ENCODE peak calls at places on chromosome 20, in seven cellular contexts. N, I, Y, G, S, H and E are unnamed samples.

GRCh38 chr20:47464380-47465101 is 37.1 kb upstream of the NCOA3 start:
- DNase-seq in S (no peak), H (peak), G (peak), I (no peak), N (peak), Y (peak), E (peak)

GRCh38 chr20:60101894-60102281 is 143.7 kb downstream of the CDH26 start:
- DNase-seq in S (no peak), I (no peak), N (no peak), G (no peak), H (no peak), Y (no peak), E (no peak)

GRCh38 chr20:40651121-40651520 is 37.9 kb downstream of the MAFB start:
- DNase-seq in S (no peak), G (peak), N (no peak), H (no peak), I (no peak), Y (no peak), E (peak)

GRCh38 chr20:41006126-41006935 is 22.3 kb upstream of the TOP1 start:
- DNase-seq in N (no peak), H (no peak), G (no peak), S (no peak), Y (no peak), I (peak), E (no peak)

GRCh38 chr20:38218566-38218885 is 42.0 kb downstream of the KIAA1755 start:
- DNase-seq in H (no peak), S (no peak), N (no peak), G (no peak), Y (no peak), I (no peak), E (no peak)

GRCh38 chr20:24651171-24651972 is 181.9 kb downstream of the SYNDIG1 start:
- DNase-seq in Y (no peak), G (peak), N (peak), I (no peak), H (peak), S (no peak), E (peak)

GRCh38 chr20:9660236-9660868 is 146.0 kb downstream of the LAMP5 start:
- DNase-seq in S (no peak), I (no peak), H (peak), G (peak), Y (no peak), N (no peak), E (peak)

GRCh38 chr20:59802471-59803221 is 130.8 kb downstream of the SYCP2 start:
- DNase-seq in G (no peak), Y (no peak), N (no peak), I (no peak), H (no peak), S (peak), E (no peak)

GRCh38 chr20:35307666-35308653 is 15.7 kb upstream of the FAM83C start:
- DNase-seq in N (peak), G (peak), S (no peak), Y (peak), I (peak), H (peak), E (peak)

GRCh38 chr20:36035720-36036119 is 67.3 kb downstream of the CNBD2 start:
- DNase-seq in Y (no peak), H (peak), N (no peak), S (no peak), G (no peak), I (no peak), E (peak)

GRCh38 chr20:40960101-40960500 is 68.5 kb upstream of the TOP1 start:
- DNase-seq in N (no peak), H (no peak), I (no peak), S (peak), G (no peak), Y (no peak), E (no peak)

GRCh38 chr20:43458422-43458924 is 777 bp downstream of the SRSF6 start:
- DNase-seq in G (no peak), Y (no peak), I (no peak), S (no peak), H (no peak), N (no peak), E (no peak)

GRCh38 chr20:54105653-54106052 is 35.3 kb upstream of the BCAS1 start:
- DNase-seq in G (no peak), H (no peak), Y (no peak), N (no peak), I (no peak), S (no peak), E (peak)

GRCh38 chr20:51365670-51366069 is 176.8 kb downstream of the NFATC2 start:
- DNase-seq in G (peak), S (no peak), H (no peak), N (peak), Y (no peak), I (no peak), E (peak)

GRCh38 chr20:1813101-1813529 is 82.1 kb upstream of the SIRPA start:
- DNase-seq in H (no peak), N (peak), S (peak), Y (peak), I (no peak), G (peak), E (peak)

GRCh38 chr20:45012682-45013302 is 46.5 kb downstream of the STK4 start:
- DNase-seq in H (peak), G (peak), S (no peak), N (no peak), I (no peak), Y (no peak), E (peak)

GRCh38 chr20:11861479-11861878 is 56.2 kb upstream of the BTBD3 start:
- DNase-seq in G (no peak), I (no peak), N (no peak), Y (no peak), H (no peak), S (no peak), E (no peak)

GRCh38 chr20:24469116-24470030 is at the start of gene SYNDIG1:
- DNase-seq in N (no peak), I (no peak), G (peak), H (no peak), Y (no peak), S (no peak), E (no peak)

GRCh38 chr20:41316009-41316408 is 1.5 kb downstream of the ZHX3 start:
- DNase-seq in Y (no peak), G (no peak), S (no peak), I (no peak), H (no peak), N (no peak), E (no peak)

GRCh38 chr20:57698191-57698866 is 11.5 kb downstream of the PMEPA1 start:
- DNase-seq in H (peak), Y (no peak), S (no peak), G (peak), I (no peak), N (peak), E (peak)

GRCh38 chr20:34516874-34517542 is 786 bp downstream of the DYNLRB1 start:
- DNase-seq in N (no peak), I (no peak), G (peak), Y (no peak), H (no peak), S (no peak), E (peak)

GRCh38 chr20:46970937-46971630 is 76.4 kb downstream of the EYA2 start:
- DNase-seq in I (no peak), Y (no peak), N (no peak), H (no peak), S (no peak), G (peak), E (peak)

GRCh38 chr20:47669157-47669425 is 116.2 kb downstream of the SULF2 start:
- DNase-seq in S (no peak), H (no peak), G (no peak), N (no peak), Y (no peak), I (no peak), E (no peak)

GRCh38 chr20:2652724-2653510 is 485 bp downstream of the NOP56 start:
- DNase-seq in S (no peak), H (no peak), N (no peak), Y (peak), I (no peak), G (peak), E (no peak)

GRCh38 chr20:14963262-14963663 is 625.9 kb upstream of the FLRT3 start:
- DNase-seq in H (peak), I (no peak), Y (no peak), G (no peak), N (no peak), S (no peak), E (peak)

GRCh38 chr20:39660251-39660650 is 698.1 kb downstream of the DHX35 start:
- DNase-seq in S (no peak), G (peak), Y (no peak), H (no peak), N (no peak), I (no peak), E (peak)

GRCh38 chr20:53852691-53853450 is 217.5 kb downstream of the BCAS1 start:
- DNase-seq in G (no peak), Y (no peak), N (no peak), S (no peak), I (no peak), H (no peak), E (no peak)

GRCh38 chr20:33139467-33139866 is 28.5 kb upstream of the BPIFA2 start:
- DNase-seq in I (no peak), Y (no peak), G (no peak), S (no peak), H (no peak), N (no peak), E (no peak)

GRCh38 chr20:346640-347316 is at the start of gene NRSN2:
- DNase-seq in S (no peak), H (no peak), G (peak), Y (no peak), N (no peak), I (peak), E (no peak)

GRCh38 chr20:61125536-61126180 is 126.4 kb upstream of the CDH4 start:
- DNase-seq in S (no peak), N (no peak), G (no peak), I (no peak), Y (no peak), H (no peak), E (no peak)

GRCh38 chr20:4443016-4443415 is 278.7 kb upstream of the PRND start:
- DNase-seq in G (no peak), I (no peak), H (no peak), N (no peak), S (no peak), Y (no peak), E (peak)

GRCh38 chr20:46767127-46767761 is 57.8 kb downstream of the SLC2A10 start:
- DNase-seq in S (no peak), N (no peak), H (no peak), G (no peak), I (no peak), Y (no peak), E (peak)

GRCh38 chr20:46139908-46140482 is 21.9 kb downstream of the CD40 start:
- DNase-seq in G (no peak), H (no peak), S (no peak), I (peak), N (no peak), Y (no peak), E (peak)

GRCh38 chr20:4427936-4428581 is 293.6 kb upstream of the PRND start:
- DNase-seq in H (no peak), Y (no peak), G (no peak), N (no peak), I (no peak), S (no peak), E (no peak)

GRCh38 chr20:25012616-25013189 is 20.2 kb upstream of the APMAP start:
- DNase-seq in I (no peak), G (no peak), N (no peak), Y (no peak), S (no peak), H (no peak), E (no peak)

GRCh38 chr20:25987073-25987927 is 290.6 kb upstream of the ZNF337 start:
- DNase-seq in I (peak), G (peak), S (no peak), H (no peak), Y (no peak), N (no peak), E (peak)

GRCh38 chr20:36181934-36182603 is 27.5 kb downstream of the EPB41L1 start:
- DNase-seq in H (no peak), G (peak), N (peak), Y (no peak), I (no peak), S (no peak), E (no peak)

GRCh38 chr20:62069741-62070216 is 4.1 kb upstream of the TAF4 start:
- DNase-seq in Y (peak), I (no peak), H (peak), N (peak), G (peak), S (no peak), E (no peak)

GRCh38 chr20:58558483-58559367 is 43.5 kb upstream of the APCDD1L start:
- DNase-seq in N (no peak), G (no peak), H (no peak), S (no peak), I (no peak), Y (no peak), E (no peak)

GRCh38 chr20:10828221-10828620 is 154.4 kb upstream of the JAG1 start:
- DNase-seq in G (no peak), H (no peak), Y (no peak), I (no peak), S (no peak), N (no peak), E (no peak)

GRCh38 chr20:10837901-10838300 is 164.1 kb upstream of the JAG1 start:
- DNase-seq in H (no peak), I (no peak), G (no peak), S (no peak), Y (no peak), N (no peak), E (no peak)

DNA sequence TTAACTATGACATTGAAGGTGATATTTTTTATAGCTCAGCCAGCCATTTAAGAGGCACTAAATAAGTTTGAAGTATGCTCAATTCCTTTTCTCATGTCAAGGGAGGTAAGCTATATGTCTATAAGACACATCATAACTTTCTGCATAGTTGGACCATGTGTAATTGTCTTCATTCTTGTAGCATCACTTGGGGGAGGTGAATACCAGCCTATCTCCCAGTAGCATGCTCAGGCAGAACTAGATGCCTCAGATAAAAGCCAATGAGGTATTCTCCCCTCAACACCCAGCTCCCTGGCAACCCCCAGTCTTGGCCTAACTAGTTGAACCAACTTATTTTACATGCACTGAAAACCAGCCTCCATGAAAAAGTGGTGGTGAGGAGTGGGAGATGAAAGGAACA is 158.3 kb upstream of the JAG1 start:
- DNase-seq in G (no peak), N (no peak), H (no peak), S (no peak), I (no peak), Y (no peak), E (peak)
- H3K4me3 ChIP-seq in G (no peak), N (no peak), H (no peak), S (no peak), I (no peak), Y (no peak), E (no peak)

GRCh38 chr20:18258126-18258860 is 30.0 kb upstream of the ZNF133 start:
- DNase-seq in Y (no peak), N (no peak), H (no peak), I (no peak), S (peak), G (no peak), E (no peak)
- TF ChIP-seq CTCF in Y (no peak), N (no peak), H (no peak), I (no peak), S (no peak), G (no peak), E (no peak)

DNA sequence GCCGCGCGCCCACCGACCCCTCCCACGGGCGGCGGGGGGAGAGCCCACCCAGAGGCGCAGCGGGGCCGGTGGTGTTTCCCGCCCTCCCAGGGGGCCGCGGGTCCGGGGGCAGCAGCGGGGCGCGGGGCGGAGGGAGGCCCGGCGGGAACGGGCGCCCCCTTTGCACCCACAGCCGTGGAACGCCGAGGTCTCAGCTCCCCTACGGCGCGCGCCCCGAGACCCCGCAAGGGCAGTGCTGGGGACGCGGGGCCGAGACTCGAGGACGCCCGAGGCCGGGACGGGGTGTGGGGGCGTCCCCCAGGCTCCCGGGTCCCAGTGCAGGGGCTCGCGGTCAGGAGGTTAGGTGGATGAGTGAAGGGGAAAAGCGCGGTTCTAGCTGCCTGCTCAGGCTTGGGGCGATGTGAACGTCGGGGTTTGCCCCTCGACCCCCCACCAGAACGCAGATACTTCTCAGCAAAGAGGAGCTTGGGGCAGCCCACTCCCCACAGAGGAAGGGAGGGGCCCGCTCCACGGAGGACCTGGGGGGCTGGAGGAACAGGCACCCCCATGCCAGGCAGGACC is 65.5 kb upstream of the BHLHE23 start:
- DNase-seq in S (no peak), H (no peak), I (peak), G (no peak), N (no peak), Y (no peak), E (no peak)
- H3K4me3 ChIP-seq in S (no peak), H (no peak), I (no peak), G (no peak), N (no peak), Y (no peak), E (no peak)

GRCh38 chr20:13285408-13285807 is 64.3 kb downstream of the ISM1 start:
- DNase-seq in G (no peak), H (no peak), N (no peak), I (no peak), S (no peak), Y (no peak), E (no peak)
- TF ChIP-seq CTCF in G (no peak), H (no peak), N (no peak), I (no peak), S (no peak), Y (no peak), E (no peak)

GRCh38 chr20:63735859-63736718 is at the start of gene LIME1:
- DNase-seq in I (peak), H (no peak), Y (no peak), G (no peak), S (no peak), N (no peak), E (no peak)

GRCh38 chr20:63736893-63737689 is 627 bp downstream of the LIME1 start:
- DNase-seq in Y (no peak), H (no peak), G (no peak), I (peak), N (no peak), S (no peak), E (peak)

GRCh38 chr20:63738687-63739128 is 868 bp upstream of the SLC2A4RG start:
- DNase-seq in G (peak), S (no peak), Y (peak), I (peak), N (no peak), H (no peak), E (no peak)

GRCh38 chr20:63737940-63738686 is 1.5 kb upstream of the SLC2A4RG start:
- DNase-seq in G (no peak), Y (no peak), I (peak), N (no peak), S (no peak), H (no peak), E (no peak)

DNA sequence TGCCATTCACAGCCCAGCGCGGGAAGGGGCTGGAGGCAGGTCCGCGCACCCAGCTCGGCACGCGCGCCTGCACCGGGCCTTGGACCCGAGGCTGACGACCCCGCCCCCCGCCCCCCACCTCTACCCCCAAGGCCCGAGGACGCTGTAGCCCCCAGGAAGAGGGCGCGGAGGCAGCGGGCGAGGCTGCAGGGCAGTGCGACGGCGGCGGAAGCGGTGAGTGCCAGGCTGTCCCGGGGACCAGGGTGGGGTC is 1.2 kb downstream of the LIME1 start:
- DNase-seq in S (no peak), Y (no peak), H (no peak), G (no peak), N (no peak), I (no peak), E (no peak)
- H3K4me3 ChIP-seq in S (peak), Y (no peak), H (no peak), G (no peak), N (no peak), I (no peak), E (no peak)

DNA sequence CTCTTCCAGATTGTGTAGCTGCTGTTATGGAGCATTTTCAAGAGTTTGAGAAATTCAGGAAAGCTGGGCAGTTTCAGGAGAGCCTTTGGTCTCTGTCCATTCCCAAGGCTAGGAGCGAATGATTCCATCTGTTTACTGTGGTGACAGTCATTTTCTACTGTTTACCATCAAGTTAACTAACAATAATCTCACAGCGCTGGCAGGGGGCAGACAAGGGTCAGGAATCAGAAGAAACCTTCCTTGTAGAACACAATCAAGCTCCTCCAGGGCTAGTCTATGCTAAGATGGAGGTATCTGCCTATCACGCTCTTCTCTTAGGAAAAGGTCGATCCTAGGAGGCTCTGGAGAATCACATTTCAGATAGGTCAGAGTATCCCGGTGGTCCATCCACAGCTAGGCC is 293.9 kb downstream of the KIF16B start:
- DNase-seq in N (no peak), G (no peak), S (peak), H (no peak), Y (no peak), I (no peak), E (no peak)
- TF ChIP-seq CTCF in N (no peak), G (no peak), S (no peak), H (no peak), Y (no peak), I (no peak), E (no peak)

GRCh38 chr20:49345538-49345937 is 67.7 kb upstream of the ZNFX1 start:
- DNase-seq in S (peak), N (peak), G (peak), H (no peak), I (peak), Y (peak), E (peak)

GRCh38 chr20:49346682-49347081 is 68.8 kb upstream of the ZNFX1 start:
- DNase-seq in Y (no peak), S (no peak), N (no peak), H (no peak), I (no peak), G (no peak), E (no peak)

GRCh38 chr20:49343246-49343645 is 65.4 kb upstream of the ZNFX1 start:
- DNase-seq in H (no peak), N (no peak), G (no peak), S (no peak), Y (peak), I (no peak), E (peak)

GRCh38 chr20:49344140-49344539 is 66.3 kb upstream of the ZNFX1 start:
- DNase-seq in Y (no peak), I (no peak), G (no peak), H (no peak), S (no peak), N (no peak), E (no peak)

DNA sequence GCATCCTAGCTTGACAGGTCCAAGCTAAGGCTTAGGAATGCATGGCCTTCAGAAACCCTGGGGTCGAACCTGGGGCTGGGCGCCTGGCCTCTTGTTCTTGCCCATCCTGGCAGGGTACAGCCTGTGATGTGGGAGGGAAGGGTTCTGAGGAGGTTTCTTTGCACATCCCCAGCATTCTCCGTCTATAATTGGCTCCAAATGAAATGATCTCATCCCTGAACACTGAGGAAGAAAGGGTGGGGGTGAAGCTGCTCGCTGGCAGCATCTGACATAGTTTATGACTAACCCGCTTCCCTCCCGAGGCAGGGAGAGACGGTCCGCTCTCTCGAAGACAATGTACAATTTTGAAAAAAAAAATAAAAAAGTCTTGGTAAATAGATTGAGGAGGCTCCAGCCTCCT is 67.1 kb upstream of the ZNFX1 start:
- DNase-seq in I (no peak), G (peak), S (peak), H (peak), Y (peak), N (peak), E (peak)
- H3K4me3 ChIP-seq in I (no peak), G (no peak), S (no peak), H (no peak), Y (no peak), N (no peak), E (no peak)